ENCODE peak calls at places on chromosome 18, in seven cellular contexts. One of them, this sample, is unnamed.

GRCh38 chr18:45109271-45109670 is 428.6 kb downstream of the SETBP1 start:
- DNase-seq in OCI-LY7: no peak
- DNase-seq in bronchial epithelial cell: no peak
- DNase-seq in activated CD4-positive, alpha-beta T cell treated with anti-CD3 and anti-CD28 coated beads, Interleukin-2, amount 10 ng/mL, durations not matched to agents 7 days and 5 days: no peak
- DNase-seq in activated T-cell treated with anti-CD3 and anti-CD28 coated beads for 4 hours: no peak
- DNase-seq in GM10248: no peak
- DNase-seq in dermis blood vessel endothelial cell: no peak
- DNase-seq in this sample: no peak

GRCh38 chr18:50183556-50183955 is 11.4 kb downstream of the MYO5B start:
- DNase-seq in OCI-LY7: no peak
- DNase-seq in bronchial epithelial cell: peak
- DNase-seq in activated CD4-positive, alpha-beta T cell treated with anti-CD3 and anti-CD28 coated beads, Interleukin-2, amount 10 ng/mL, durations not matched to agents 7 days and 5 days: no peak
- DNase-seq in activated T-cell treated with anti-CD3 and anti-CD28 coated beads for 4 hours: no peak
- DNase-seq in GM10248: no peak
- DNase-seq in dermis blood vessel endothelial cell: no peak
- DNase-seq in this sample: no peak

GRCh38 chr18:10524507-10525425 is 1.1 kb upstream of the NAPG start:
- DNase-seq in OCI-LY7: no peak
- DNase-seq in bronchial epithelial cell: peak
- DNase-seq in activated CD4-positive, alpha-beta T cell treated with anti-CD3 and anti-CD28 coated beads, Interleukin-2, amount 10 ng/mL, durations not matched to agents 7 days and 5 days: no peak
- DNase-seq in activated T-cell treated with anti-CD3 and anti-CD28 coated beads for 4 hours: no peak
- DNase-seq in GM10248: no peak
- DNase-seq in dermis blood vessel endothelial cell: no peak
- DNase-seq in this sample: no peak

GRCh38 chr18:36578871-36579270 is 249.9 kb downstream of the TPGS2 start:
- DNase-seq in OCI-LY7: no peak
- DNase-seq in bronchial epithelial cell: no peak
- DNase-seq in activated CD4-positive, alpha-beta T cell treated with anti-CD3 and anti-CD28 coated beads, Interleukin-2, amount 10 ng/mL, durations not matched to agents 7 days and 5 days: no peak
- DNase-seq in activated T-cell treated with anti-CD3 and anti-CD28 coated beads for 4 hours: no peak
- DNase-seq in GM10248: no peak
- DNase-seq in dermis blood vessel endothelial cell: no peak
- DNase-seq in this sample: no peak

GRCh38 chr18:29154758-29155725 is 978.1 kb upstream of the CDH2 start:
- DNase-seq in OCI-LY7: no peak
- DNase-seq in bronchial epithelial cell: peak
- DNase-seq in activated CD4-positive, alpha-beta T cell treated with anti-CD3 and anti-CD28 coated beads, Interleukin-2, amount 10 ng/mL, durations not matched to agents 7 days and 5 days: no peak
- DNase-seq in activated T-cell treated with anti-CD3 and anti-CD28 coated beads for 4 hours: no peak
- DNase-seq in GM10248: no peak
- DNase-seq in dermis blood vessel endothelial cell: peak
- DNase-seq in this sample: no peak

GRCh38 chr18:36323421-36323820 is 25.9 kb downstream of the FHOD3 start:
- DNase-seq in OCI-LY7: no peak
- DNase-seq in bronchial epithelial cell: no peak
- DNase-seq in activated CD4-positive, alpha-beta T cell treated with anti-CD3 and anti-CD28 coated beads, Interleukin-2, amount 10 ng/mL, durations not matched to agents 7 days and 5 days: no peak
- DNase-seq in activated T-cell treated with anti-CD3 and anti-CD28 coated beads for 4 hours: no peak
- DNase-seq in GM10248: no peak
- DNase-seq in dermis blood vessel endothelial cell: no peak
- DNase-seq in this sample: no peak

GRCh38 chr18:76145968-76146367 is 349.1 kb downstream of the ZNF516 start:
- DNase-seq in OCI-LY7: no peak
- DNase-seq in bronchial epithelial cell: no peak
- DNase-seq in activated CD4-positive, alpha-beta T cell treated with anti-CD3 and anti-CD28 coated beads, Interleukin-2, amount 10 ng/mL, durations not matched to agents 7 days and 5 days: no peak
- DNase-seq in activated T-cell treated with anti-CD3 and anti-CD28 coated beads for 4 hours: no peak
- DNase-seq in GM10248: no peak
- DNase-seq in dermis blood vessel endothelial cell: no peak
- DNase-seq in this sample: no peak

GRCh38 chr18:27808678-27809077 is 368.3 kb downstream of the CDH2 start:
- DNase-seq in OCI-LY7: no peak
- DNase-seq in bronchial epithelial cell: no peak
- DNase-seq in activated CD4-positive, alpha-beta T cell treated with anti-CD3 and anti-CD28 coated beads, Interleukin-2, amount 10 ng/mL, durations not matched to agents 7 days and 5 days: no peak
- DNase-seq in activated T-cell treated with anti-CD3 and anti-CD28 coated beads for 4 hours: no peak
- DNase-seq in GM10248: no peak
- DNase-seq in dermis blood vessel endothelial cell: no peak
- DNase-seq in this sample: no peak

GRCh38 chr18:74497778-74498177 is 1.6 kb downstream of the CNDP2 start:
- DNase-seq in OCI-LY7: no peak
- DNase-seq in bronchial epithelial cell: no peak
- DNase-seq in activated CD4-positive, alpha-beta T cell treated with anti-CD3 and anti-CD28 coated beads, Interleukin-2, amount 10 ng/mL, durations not matched to agents 7 days and 5 days: no peak
- DNase-seq in activated T-cell treated with anti-CD3 and anti-CD28 coated beads for 4 hours: no peak
- DNase-seq in GM10248: no peak
- DNase-seq in dermis blood vessel endothelial cell: no peak
- DNase-seq in this sample: no peak

GRCh38 chr18:23238651-23239349 is 103.5 kb downstream of the CABLES1 start:
- DNase-seq in OCI-LY7: no peak
- DNase-seq in bronchial epithelial cell: no peak
- DNase-seq in activated CD4-positive, alpha-beta T cell treated with anti-CD3 and anti-CD28 coated beads, Interleukin-2, amount 10 ng/mL, durations not matched to agents 7 days and 5 days: no peak
- DNase-seq in activated T-cell treated with anti-CD3 and anti-CD28 coated beads for 4 hours: no peak
- DNase-seq in GM10248: no peak
- DNase-seq in dermis blood vessel endothelial cell: peak
- DNase-seq in this sample: no peak

GRCh38 chr18:59706499-59706898 is 9.3 kb upstream of the CCBE1 start:
- DNase-seq in OCI-LY7: no peak
- DNase-seq in bronchial epithelial cell: no peak
- DNase-seq in activated CD4-positive, alpha-beta T cell treated with anti-CD3 and anti-CD28 coated beads, Interleukin-2, amount 10 ng/mL, durations not matched to agents 7 days and 5 days: no peak
- DNase-seq in activated T-cell treated with anti-CD3 and anti-CD28 coated beads for 4 hours: no peak
- DNase-seq in GM10248: no peak
- DNase-seq in dermis blood vessel endothelial cell: no peak
- DNase-seq in this sample: no peak

GRCh38 chr18:58196881-58197872 is 153.2 kb downstream of the NEDD4L start:
- DNase-seq in OCI-LY7: no peak
- DNase-seq in bronchial epithelial cell: no peak
- DNase-seq in activated CD4-positive, alpha-beta T cell treated with anti-CD3 and anti-CD28 coated beads, Interleukin-2, amount 10 ng/mL, durations not matched to agents 7 days and 5 days: no peak
- DNase-seq in activated T-cell treated with anti-CD3 and anti-CD28 coated beads for 4 hours: no peak
- DNase-seq in GM10248: no peak
- DNase-seq in dermis blood vessel endothelial cell: no peak
- DNase-seq in this sample: no peak

GRCh38 chr18:21672868-21673267 is 31.7 kb downstream of the ABHD3 start:
- DNase-seq in OCI-LY7: no peak
- DNase-seq in bronchial epithelial cell: peak
- DNase-seq in activated CD4-positive, alpha-beta T cell treated with anti-CD3 and anti-CD28 coated beads, Interleukin-2, amount 10 ng/mL, durations not matched to agents 7 days and 5 days: no peak
- DNase-seq in activated T-cell treated with anti-CD3 and anti-CD28 coated beads for 4 hours: no peak
- DNase-seq in GM10248: no peak
- DNase-seq in dermis blood vessel endothelial cell: peak
- DNase-seq in this sample: no peak

GRCh38 chr18:3552305-3552704 is 102.3 kb downstream of the TGIF1 start:
- DNase-seq in OCI-LY7: no peak
- DNase-seq in bronchial epithelial cell: no peak
- DNase-seq in activated CD4-positive, alpha-beta T cell treated with anti-CD3 and anti-CD28 coated beads, Interleukin-2, amount 10 ng/mL, durations not matched to agents 7 days and 5 days: no peak
- DNase-seq in activated T-cell treated with anti-CD3 and anti-CD28 coated beads for 4 hours: no peak
- DNase-seq in GM10248: no peak
- DNase-seq in dermis blood vessel endothelial cell: no peak
- DNase-seq in this sample: no peak

GRCh38 chr18:36546876-36547275 is 249.4 kb downstream of the FHOD3 start:
- DNase-seq in OCI-LY7: no peak
- DNase-seq in bronchial epithelial cell: no peak
- DNase-seq in activated CD4-positive, alpha-beta T cell treated with anti-CD3 and anti-CD28 coated beads, Interleukin-2, amount 10 ng/mL, durations not matched to agents 7 days and 5 days: no peak
- DNase-seq in activated T-cell treated with anti-CD3 and anti-CD28 coated beads for 4 hours: no peak
- DNase-seq in GM10248: no peak
- DNase-seq in dermis blood vessel endothelial cell: no peak
- DNase-seq in this sample: no peak

GRCh38 chr18:8801263-8801901 is 96.0 kb downstream of the MTCL1 start:
- DNase-seq in OCI-LY7: no peak
- DNase-seq in bronchial epithelial cell: peak
- DNase-seq in activated CD4-positive, alpha-beta T cell treated with anti-CD3 and anti-CD28 coated beads, Interleukin-2, amount 10 ng/mL, durations not matched to agents 7 days and 5 days: no peak
- DNase-seq in activated T-cell treated with anti-CD3 and anti-CD28 coated beads for 4 hours: no peak
- DNase-seq in GM10248: no peak
- DNase-seq in dermis blood vessel endothelial cell: no peak
- DNase-seq in this sample: no peak

GRCh38 chr18:63421514-63421913 is 762 bp downstream of the VPS4B start:
- DNase-seq in OCI-LY7: peak
- DNase-seq in bronchial epithelial cell: peak
- DNase-seq in activated CD4-positive, alpha-beta T cell treated with anti-CD3 and anti-CD28 coated beads, Interleukin-2, amount 10 ng/mL, durations not matched to agents 7 days and 5 days: no peak
- DNase-seq in activated T-cell treated with anti-CD3 and anti-CD28 coated beads for 4 hours: no peak
- DNase-seq in GM10248: no peak
- DNase-seq in dermis blood vessel endothelial cell: peak
- DNase-seq in this sample: no peak

GRCh38 chr18:49368876-49369440 is 91.5 kb downstream of the DYM start:
- DNase-seq in OCI-LY7: no peak
- DNase-seq in bronchial epithelial cell: no peak
- DNase-seq in activated CD4-positive, alpha-beta T cell treated with anti-CD3 and anti-CD28 coated beads, Interleukin-2, amount 10 ng/mL, durations not matched to agents 7 days and 5 days: no peak
- DNase-seq in activated T-cell treated with anti-CD3 and anti-CD28 coated beads for 4 hours: no peak
- DNase-seq in GM10248: no peak
- DNase-seq in dermis blood vessel endothelial cell: no peak
- DNase-seq in this sample: no peak

GRCh38 chr18:72107647-72108046 is 436.5 kb downstream of the CBLN2 start:
- DNase-seq in OCI-LY7: no peak
- DNase-seq in bronchial epithelial cell: no peak
- DNase-seq in activated CD4-positive, alpha-beta T cell treated with anti-CD3 and anti-CD28 coated beads, Interleukin-2, amount 10 ng/mL, durations not matched to agents 7 days and 5 days: no peak
- DNase-seq in activated T-cell treated with anti-CD3 and anti-CD28 coated beads for 4 hours: no peak
- DNase-seq in GM10248: no peak
- DNase-seq in dermis blood vessel endothelial cell: peak
- DNase-seq in this sample: no peak

GRCh38 chr18:7609617-7610016 is 42.5 kb downstream of the PTPRM start:
- DNase-seq in OCI-LY7: no peak
- DNase-seq in bronchial epithelial cell: no peak
- DNase-seq in activated CD4-positive, alpha-beta T cell treated with anti-CD3 and anti-CD28 coated beads, Interleukin-2, amount 10 ng/mL, durations not matched to agents 7 days and 5 days: no peak
- DNase-seq in activated T-cell treated with anti-CD3 and anti-CD28 coated beads for 4 hours: no peak
- DNase-seq in GM10248: no peak
- DNase-seq in dermis blood vessel endothelial cell: no peak
- DNase-seq in this sample: no peak

GRCh38 chr18:61388010-61388409 is 54.8 kb downstream of the CDH20 start:
- DNase-seq in OCI-LY7: no peak
- DNase-seq in bronchial epithelial cell: no peak
- DNase-seq in activated CD4-positive, alpha-beta T cell treated with anti-CD3 and anti-CD28 coated beads, Interleukin-2, amount 10 ng/mL, durations not matched to agents 7 days and 5 days: no peak
- DNase-seq in activated T-cell treated with anti-CD3 and anti-CD28 coated beads for 4 hours: no peak
- DNase-seq in GM10248: no peak
- DNase-seq in dermis blood vessel endothelial cell: no peak
- DNase-seq in this sample: no peak

GRCh38 chr18:32297851-32298250 is 108.0 kb downstream of the MEP1B start:
- DNase-seq in OCI-LY7: no peak
- DNase-seq in bronchial epithelial cell: no peak
- DNase-seq in activated CD4-positive, alpha-beta T cell treated with anti-CD3 and anti-CD28 coated beads, Interleukin-2, amount 10 ng/mL, durations not matched to agents 7 days and 5 days: no peak
- DNase-seq in activated T-cell treated with anti-CD3 and anti-CD28 coated beads for 4 hours: no peak
- DNase-seq in GM10248: no peak
- DNase-seq in dermis blood vessel endothelial cell: no peak
- DNase-seq in this sample: no peak

GRCh38 chr18:2104620-2105462 is 466.5 kb downstream of the METTL4 start:
- DNase-seq in OCI-LY7: peak
- DNase-seq in bronchial epithelial cell: peak
- DNase-seq in activated CD4-positive, alpha-beta T cell treated with anti-CD3 and anti-CD28 coated beads, Interleukin-2, amount 10 ng/mL, durations not matched to agents 7 days and 5 days: peak
- DNase-seq in activated T-cell treated with anti-CD3 and anti-CD28 coated beads for 4 hours: peak
- DNase-seq in GM10248: peak
- DNase-seq in dermis blood vessel endothelial cell: peak
- DNase-seq in this sample: peak

GRCh38 chr18:67261931-67262552 is 254.5 kb downstream of the DSEL start:
- DNase-seq in OCI-LY7: no peak
- DNase-seq in bronchial epithelial cell: peak
- DNase-seq in activated CD4-positive, alpha-beta T cell treated with anti-CD3 and anti-CD28 coated beads, Interleukin-2, amount 10 ng/mL, durations not matched to agents 7 days and 5 days: no peak
- DNase-seq in activated T-cell treated with anti-CD3 and anti-CD28 coated beads for 4 hours: no peak
- DNase-seq in GM10248: no peak
- DNase-seq in dermis blood vessel endothelial cell: no peak
- DNase-seq in this sample: no peak

GRCh38 chr18:49849331-49850217 is 36.2 kb upstream of the ACAA2 start:
- DNase-seq in OCI-LY7: no peak
- DNase-seq in bronchial epithelial cell: peak
- DNase-seq in activated CD4-positive, alpha-beta T cell treated with anti-CD3 and anti-CD28 coated beads, Interleukin-2, amount 10 ng/mL, durations not matched to agents 7 days and 5 days: no peak
- DNase-seq in activated T-cell treated with anti-CD3 and anti-CD28 coated beads for 4 hours: no peak
- DNase-seq in GM10248: no peak
- DNase-seq in dermis blood vessel endothelial cell: peak
- DNase-seq in this sample: no peak

GRCh38 chr18:33495278-33495677 is 54.8 kb upstream of the CCDC178 start:
- DNase-seq in OCI-LY7: peak
- DNase-seq in bronchial epithelial cell: peak
- DNase-seq in activated CD4-positive, alpha-beta T cell treated with anti-CD3 and anti-CD28 coated beads, Interleukin-2, amount 10 ng/mL, durations not matched to agents 7 days and 5 days: no peak
- DNase-seq in activated T-cell treated with anti-CD3 and anti-CD28 coated beads for 4 hours: no peak
- DNase-seq in GM10248: no peak
- DNase-seq in dermis blood vessel endothelial cell: peak
- DNase-seq in this sample: peak

GRCh38 chr18:45551417-45551816 is 63.9 kb upstream of the SLC14A2 start:
- DNase-seq in OCI-LY7: no peak
- DNase-seq in bronchial epithelial cell: no peak
- DNase-seq in activated CD4-positive, alpha-beta T cell treated with anti-CD3 and anti-CD28 coated beads, Interleukin-2, amount 10 ng/mL, durations not matched to agents 7 days and 5 days: no peak
- DNase-seq in activated T-cell treated with anti-CD3 and anti-CD28 coated beads for 4 hours: no peak
- DNase-seq in GM10248: no peak
- DNase-seq in dermis blood vessel endothelial cell: no peak
- DNase-seq in this sample: no peak

GRCh38 chr18:45448871-45449270 is 166.4 kb upstream of the SLC14A2 start:
- DNase-seq in OCI-LY7: no peak
- DNase-seq in bronchial epithelial cell: no peak
- DNase-seq in activated CD4-positive, alpha-beta T cell treated with anti-CD3 and anti-CD28 coated beads, Interleukin-2, amount 10 ng/mL, durations not matched to agents 7 days and 5 days: no peak
- DNase-seq in activated T-cell treated with anti-CD3 and anti-CD28 coated beads for 4 hours: no peak
- DNase-seq in GM10248: no peak
- DNase-seq in dermis blood vessel endothelial cell: no peak
- DNase-seq in this sample: no peak

GRCh38 chr18:10023853-10024638 is 110.2 kb downstream of the VAPA start:
- DNase-seq in OCI-LY7: no peak
- DNase-seq in bronchial epithelial cell: no peak
- DNase-seq in activated CD4-positive, alpha-beta T cell treated with anti-CD3 and anti-CD28 coated beads, Interleukin-2, amount 10 ng/mL, durations not matched to agents 7 days and 5 days: no peak
- DNase-seq in activated T-cell treated with anti-CD3 and anti-CD28 coated beads for 4 hours: no peak
- DNase-seq in GM10248: no peak
- DNase-seq in dermis blood vessel endothelial cell: no peak
- DNase-seq in this sample: no peak

GRCh38 chr18:47791461-47791860 is 139.0 kb downstream of the SMAD2 start:
- DNase-seq in OCI-LY7: no peak
- DNase-seq in bronchial epithelial cell: no peak
- DNase-seq in activated CD4-positive, alpha-beta T cell treated with anti-CD3 and anti-CD28 coated beads, Interleukin-2, amount 10 ng/mL, durations not matched to agents 7 days and 5 days: no peak
- DNase-seq in activated T-cell treated with anti-CD3 and anti-CD28 coated beads for 4 hours: no peak
- DNase-seq in GM10248: no peak
- DNase-seq in dermis blood vessel endothelial cell: no peak
- DNase-seq in this sample: no peak

GRCh38 chr18:25134858-25135257 is 217.1 kb downstream of the ZNF521 start:
- DNase-seq in OCI-LY7: no peak
- DNase-seq in bronchial epithelial cell: no peak
- DNase-seq in activated CD4-positive, alpha-beta T cell treated with anti-CD3 and anti-CD28 coated beads, Interleukin-2, amount 10 ng/mL, durations not matched to agents 7 days and 5 days: no peak
- DNase-seq in activated T-cell treated with anti-CD3 and anti-CD28 coated beads for 4 hours: no peak
- DNase-seq in GM10248: no peak
- DNase-seq in dermis blood vessel endothelial cell: no peak
- DNase-seq in this sample: no peak

GRCh38 chr18:31973929-31974546 is 31.1 kb upstream of the TRAPPC8 start:
- DNase-seq in OCI-LY7: peak
- DNase-seq in bronchial epithelial cell: no peak
- DNase-seq in activated CD4-positive, alpha-beta T cell treated with anti-CD3 and anti-CD28 coated beads, Interleukin-2, amount 10 ng/mL, durations not matched to agents 7 days and 5 days: no peak
- DNase-seq in activated T-cell treated with anti-CD3 and anti-CD28 coated beads for 4 hours: no peak
- DNase-seq in GM10248: no peak
- DNase-seq in dermis blood vessel endothelial cell: no peak
- DNase-seq in this sample: no peak

GRCh38 chr18:22643731-22644130 is 226.0 kb upstream of the CTAGE1 start:
- DNase-seq in OCI-LY7: no peak
- DNase-seq in bronchial epithelial cell: no peak
- DNase-seq in activated CD4-positive, alpha-beta T cell treated with anti-CD3 and anti-CD28 coated beads, Interleukin-2, amount 10 ng/mL, durations not matched to agents 7 days and 5 days: no peak
- DNase-seq in activated T-cell treated with anti-CD3 and anti-CD28 coated beads for 4 hours: no peak
- DNase-seq in GM10248: no peak
- DNase-seq in dermis blood vessel endothelial cell: no peak
- DNase-seq in this sample: no peak

GRCh38 chr18:57780318-57781127 is 22.6 kb downstream of the ATP8B1 start:
- DNase-seq in OCI-LY7: no peak
- DNase-seq in bronchial epithelial cell: peak
- DNase-seq in activated CD4-positive, alpha-beta T cell treated with anti-CD3 and anti-CD28 coated beads, Interleukin-2, amount 10 ng/mL, durations not matched to agents 7 days and 5 days: no peak
- DNase-seq in activated T-cell treated with anti-CD3 and anti-CD28 coated beads for 4 hours: no peak
- DNase-seq in GM10248: peak
- DNase-seq in dermis blood vessel endothelial cell: peak
- DNase-seq in this sample: no peak

GRCh38 chr18:14943967-14944636 is 196.1 kb downstream of the ANKRD30B start:
- DNase-seq in OCI-LY7: no peak
- DNase-seq in bronchial epithelial cell: no peak
- DNase-seq in activated CD4-positive, alpha-beta T cell treated with anti-CD3 and anti-CD28 coated beads, Interleukin-2, amount 10 ng/mL, durations not matched to agents 7 days and 5 days: no peak
- DNase-seq in activated T-cell treated with anti-CD3 and anti-CD28 coated beads for 4 hours: no peak
- DNase-seq in GM10248: no peak
- DNase-seq in dermis blood vessel endothelial cell: no peak
- DNase-seq in this sample: no peak

GRCh38 chr18:44943201-44943881 is 262.7 kb downstream of the SETBP1 start:
- DNase-seq in OCI-LY7: no peak
- DNase-seq in bronchial epithelial cell: peak
- DNase-seq in activated CD4-positive, alpha-beta T cell treated with anti-CD3 and anti-CD28 coated beads, Interleukin-2, amount 10 ng/mL, durations not matched to agents 7 days and 5 days: no peak
- DNase-seq in activated T-cell treated with anti-CD3 and anti-CD28 coated beads for 4 hours: no peak
- DNase-seq in GM10248: no peak
- DNase-seq in dermis blood vessel endothelial cell: no peak
- DNase-seq in this sample: peak

GRCh38 chr18:50507120-50507590 is 52.7 kb upstream of the MAPK4 start:
- DNase-seq in OCI-LY7: peak
- DNase-seq in bronchial epithelial cell: peak
- DNase-seq in activated CD4-positive, alpha-beta T cell treated with anti-CD3 and anti-CD28 coated beads, Interleukin-2, amount 10 ng/mL, durations not matched to agents 7 days and 5 days: no peak
- DNase-seq in activated T-cell treated with anti-CD3 and anti-CD28 coated beads for 4 hours: no peak
- DNase-seq in GM10248: peak
- DNase-seq in dermis blood vessel endothelial cell: peak
- DNase-seq in this sample: peak

This sample was measured in iPS DF 6.9.